ENCODE peak calls at places on chromosomes 5 and 9, in ten cellular contexts. F is psoas muscle, L is cardiac muscle cell, S is H9, M is sigmoid colon, I is gastrocnemius medialis, N is uterus, V is aorta, P is heart right ventricle, K is colonic mucosa. U is an unnamed sample.

GRCh38 chr9:75803130-75803529 is 87.3 kb upstream of the PCSK5 start:
- DNase-seq in L (peak; percentile 40), K (no peak), I (no peak), N (no peak), P (no peak), M (no peak), S (no peak), V (no peak), F (no peak), U (no peak)

GRCh38 chr9:80061940-80062339 is 490.2 kb downstream of the TLE4 start:
- DNase-seq in F (no peak), M (peak; percentile 75), P (no peak), I (peak; percentile 67), V (peak; percentile 48), S (no peak), K (no peak), L (peak; percentile 27), N (no peak), U (no peak)

GRCh38 chr9:73176450-73176875 is 24.8 kb downstream of the ANXA1 start:
- DNase-seq in P (no peak), F (no peak), M (no peak), N (no peak), L (peak; percentile 39), K (no peak), I (no peak), S (no peak), V (peak; percentile 55), U (no peak)

GRCh38 chr5:153718713-153719112 is 228.2 kb downstream of the GRIA1 start:
- DNase-seq in I (no peak), K (no peak), V (peak; percentile 47), M (no peak), L (no peak), N (no peak), F (no peak), P (no peak), S (no peak), U (no peak)

GRCh38 chr5:32147959-32148358 is 26.2 kb downstream of the GOLPH3 start:
- DNase-seq in I (no peak), V (no peak), M (no peak), N (no peak), K (no peak), S (no peak), L (no peak), P (no peak), F (no peak), U (no peak)

GRCh38 chr5:20562545-20562944 is 574.5 kb upstream of the CDH18 start:
- DNase-seq in P (no peak), L (no peak), M (no peak), F (no peak), N (no peak), K (no peak), V (no peak), S (no peak), I (no peak), U (no peak)

GRCh38 chr5:34743878-34744277 is 87.8 kb downstream of the RAI14 start:
- DNase-seq in F (no peak), M (no peak), L (peak; percentile 82), K (no peak), N (no peak), P (no peak), I (no peak), V (no peak), S (no peak), U (no peak)

GRCh38 chr9:108225371-108225905 is 630.3 kb downstream of the ACTL7B start:
- DNase-seq in L (peak; percentile 38), I (no peak), S (no peak), V (no peak), M (no peak), P (no peak), F (no peak), K (no peak), N (no peak), U (no peak)

GRCh38 chr9:93132946-93133640 is 958 bp downstream of the NINJ1 start:
- DNase-seq in S (no peak), L (peak; percentile 45), K (peak; percentile 54), I (no peak), M (peak; percentile 84), N (peak; percentile 46), P (no peak), F (no peak), V (peak; percentile 74), U (no peak)

GRCh38 chr5:73405691-73406090 is 42.9 kb downstream of the FOXD1 start:
- DNase-seq in I (no peak), P (no peak), L (no peak), N (no peak), V (no peak), F (no peak), K (no peak), M (no peak), S (no peak), U (no peak)

GRCh38 chr9:134569626-134570025 is 72.0 kb upstream of the COL5A1 start:
- DNase-seq in V (no peak), P (no peak), F (no peak), S (no peak), I (no peak), L (no peak), N (no peak), M (no peak), K (no peak), U (no peak)

GRCh38 chr5:139658928-139659667 is 10.9 kb downstream of the CXXC5 start:
- DNase-seq in P (peak; percentile 66), I (peak; percentile 75), K (peak; percentile 59), S (no peak), F (peak; percentile 57), N (no peak), V (peak; percentile 81), L (peak; percentile 63), M (no peak), U (peak; percentile 42)

DNA sequence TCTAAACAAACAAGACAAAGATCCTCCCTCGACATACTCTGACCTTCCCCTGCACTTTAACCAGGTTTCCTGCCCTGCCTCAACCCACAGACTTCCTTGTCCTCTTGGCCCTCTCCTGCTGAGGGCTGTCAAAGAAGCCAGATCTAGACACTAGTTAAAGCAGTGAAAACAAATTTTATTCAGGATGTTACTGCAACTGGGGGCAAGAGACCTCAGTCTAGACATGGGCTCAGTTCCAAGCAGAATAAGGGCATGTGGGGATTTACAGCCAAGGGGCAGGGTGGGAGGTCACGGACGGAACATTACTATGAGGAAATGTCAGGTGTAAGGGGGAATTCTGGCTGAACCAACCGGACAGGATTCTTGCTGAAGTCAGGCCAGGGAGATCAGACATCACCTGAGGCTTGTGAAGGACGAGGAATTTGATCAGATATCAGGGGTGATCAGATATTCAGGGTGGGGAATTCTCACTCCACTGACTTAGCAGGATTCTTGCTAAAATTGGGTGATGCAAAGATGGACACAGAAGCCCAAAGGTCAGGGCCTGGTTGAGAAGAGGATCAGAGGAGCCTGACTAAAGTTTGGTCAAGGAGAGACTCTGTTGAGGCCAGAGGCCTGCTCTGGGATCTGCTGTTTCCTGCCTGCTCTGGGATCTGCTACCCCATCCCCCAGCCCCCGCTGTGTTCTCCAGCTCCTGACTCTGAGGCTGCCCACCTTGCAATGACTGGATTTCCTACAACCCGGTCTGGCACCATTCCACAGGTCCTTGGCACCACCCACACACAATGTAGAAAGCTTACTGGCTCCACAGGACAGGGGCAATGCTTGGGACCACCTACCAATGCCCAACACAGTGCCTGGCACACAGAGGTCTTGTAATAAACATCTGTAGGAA is 21.5 kb downstream of the GABBR2 start:
- DNase-seq in P (no peak), K (no peak), V (no peak), M (no peak), N (no peak), I (no peak), S (no peak), F (no peak), L (no peak), U (no peak)
- H3K27ac ChIP-seq in P (no peak overlapping the region), K (no peak overlapping the region), V (no peak overlapping the region), M (no peak overlapping the region), N (no peak overlapping the region), I (no peak overlapping the region), S (no peak overlapping the region), F (no peak overlapping the region), L (no peak overlapping the region), U (no peak overlapping the region)

DNA sequence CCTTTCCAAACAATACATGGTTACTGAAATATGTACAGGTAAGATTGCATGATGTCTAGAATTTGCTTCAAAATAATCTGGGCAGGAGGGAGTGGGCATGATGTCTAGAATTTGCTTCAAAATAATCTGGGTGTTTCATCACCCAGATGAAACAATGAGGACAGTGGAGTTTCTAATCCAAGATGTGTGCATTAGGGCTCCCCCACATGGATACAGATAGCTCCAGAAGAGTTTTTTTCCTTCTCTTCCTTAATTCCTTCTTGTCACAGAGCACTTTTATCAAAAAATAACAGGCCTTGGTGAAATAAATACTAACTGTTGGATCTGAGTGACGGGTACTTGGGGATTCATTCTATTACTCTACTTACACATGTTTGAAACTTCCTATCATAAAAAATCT is 14.9 kb downstream of the ATOX1 start:
- DNase-seq in S (no peak), L (no peak), M (no peak), F (no peak), K (no peak), N (no peak), P (no peak), V (no peak), I (no peak), U (no peak)
- H3K27ac ChIP-seq in S (no peak overlapping the region), L (no peak overlapping the region), M (no peak overlapping the region), F (no peak overlapping the region), K (no peak overlapping the region), N (no peak overlapping the region), P (no peak overlapping the region), V (no peak overlapping the region), I (no peak overlapping the region), U (peak overlapping the region; percentile 66)

GRCh38 chr9:121498150-121498486 is 1.5 kb downstream of the GGTA1 start:
- DNase-seq in M (no peak), L (peak; percentile 82), I (peak; percentile 18), F (no peak), N (peak; percentile 30), P (no peak), K (peak; percentile 79), S (peak; percentile 75), V (peak; percentile 74), U (no peak)

GRCh38 chr9:121491111-121491510 is 8.5 kb downstream of the GGTA1 start:
- DNase-seq in K (no peak), F (no peak), P (no peak), N (no peak), V (no peak), M (no peak), S (no peak), L (no peak), I (no peak), U (no peak)

GRCh38 chr9:121495976-121496375 is 3.7 kb downstream of the GGTA1 start:
- DNase-seq in I (no peak), F (no peak), K (no peak), L (no peak), S (no peak), V (no peak), P (no peak), N (no peak), M (no peak), U (no peak)

GRCh38 chr9:121498487-121499176 is 1.0 kb downstream of the GGTA1 start:
- DNase-seq in I (peak; percentile 14), K (peak; percentile 32), V (peak; percentile 77), L (peak; percentile 67), P (peak; percentile 43), N (peak; percentile 30), F (peak; percentile 37), M (no peak), S (peak; percentile 36), U (no peak)

GRCh38 chr9:121494192-121494591 is 5.5 kb downstream of the GGTA1 start:
- DNase-seq in K (no peak), I (no peak), V (no peak), F (no peak), P (no peak), M (no peak), N (no peak), L (no peak), S (no peak), U (no peak)
- H3K27ac ChIP-seq in K (no peak overlapping the region), I (no peak overlapping the region), V (no peak overlapping the region), F (no peak overlapping the region), P (no peak overlapping the region), M (no peak overlapping the region), N (no peak overlapping the region), L (no peak overlapping the region), S (no peak overlapping the region), U (no peak overlapping the region)

GRCh38 chr5:178545941-178546674 is 44.1 kb downstream of the COL23A1 start:
- DNase-seq in P (no peak), M (peak; percentile 56), F (no peak), N (no peak), S (no peak), V (peak; percentile 33), K (no peak), I (no peak), L (no peak), U (no peak)
- H3K27ac ChIP-seq in P (peak overlapping the region; percentile 94), M (no peak overlapping the region), F (no peak overlapping the region), N (no peak overlapping the region), S (no peak overlapping the region), V (no peak overlapping the region), K (no peak overlapping the region), I (no peak overlapping the region), L (peak overlapping the region; percentile 28), U (no peak overlapping the region)